ENCODE peak calls at places on chromosomes 13 and 19, in six cellular contexts. Y is right lobe of liver, W is cardiac fibroblast, V is GM06990, H is uterus, N is adrenal gland. M is an unnamed sample.

GRCh38 chr13:21047087-21047486 is 14.3 kb downstream of the LATS2 start:
- DNase-seq in Y (no peak), H (no peak), V (no peak), N (peak), W (no peak), M (no peak)

GRCh38 chr13:32824671-32825070 is 191.6 kb upstream of the KL start:
- DNase-seq in Y (no peak), N (no peak), W (peak), H (no peak), V (no peak), M (no peak)

GRCh38 chr19:55640043-55640576 is 692 bp upstream of the ZNF580 start:
- DNase-seq in V (peak), W (peak), N (peak), H (peak), Y (peak), M (peak)

GRCh38 chr19:10001899-10002298 is 8.4 kb downstream of the COL5A3 start:
- DNase-seq in N (peak), H (no peak), Y (peak), W (peak), V (no peak), M (no peak)

GRCh38 chr19:44344255-44344654 is 12.2 kb downstream of the ZNF112 start:
- DNase-seq in H (no peak), Y (no peak), W (no peak), N (no peak), V (no peak), M (no peak)

GRCh38 chr13:21095311-21095710 is 33.9 kb upstream of the LATS2 start:
- DNase-seq in W (no peak), V (no peak), H (no peak), N (no peak), Y (no peak), M (no peak)

GRCh38 chr19:37594982-37595382 is 306 bp downstream of the ZNF540 start:
- DNase-seq in V (no peak), W (no peak), H (peak), N (peak), Y (peak), M (peak)

GRCh38 chr19:35868823-35869326 is 501 bp downstream of the APLP1 start:
- DNase-seq in N (no peak), V (no peak), Y (no peak), W (no peak), H (no peak), M (no peak)

GRCh38 chr13:42215578-42216421 is 56.2 kb upstream of the AKAP11 start:
- DNase-seq in V (peak), N (peak), H (no peak), Y (no peak), W (peak), M (peak)

GRCh38 chr19:4932711-4933110 is 23.4 kb downstream of the UHRF1 start:
- DNase-seq in H (no peak), W (no peak), Y (no peak), V (no peak), N (no peak), M (no peak)

GRCh38 chr19:32708457-32708856 is 11.1 kb upstream of the TDRD12 start:
- DNase-seq in N (no peak), W (no peak), H (no peak), Y (no peak), V (no peak), M (no peak)

GRCh38 chr13:42864952-42865634 is 83.7 kb downstream of the FAM216B start:
- DNase-seq in W (no peak), Y (no peak), N (no peak), H (no peak), V (no peak), M (no peak)

GRCh38 chr13:74573654-74574053 is 439.4 kb upstream of the KLF12 start:
- DNase-seq in V (no peak), N (peak), H (no peak), W (peak), Y (no peak), M (no peak)

GRCh38 chr19:18418725-18419194 is 438 bp upstream of the SSBP4 start:
- DNase-seq in H (no peak), W (peak), Y (peak), V (peak), N (peak), M (no peak)

GRCh38 chr13:112965103-112965502 is 3.9 kb upstream of the MCF2L start:
- DNase-seq in Y (no peak), H (no peak), W (no peak), V (no peak), N (peak), M (no peak)

GRCh38 chr19:22784051-22784450 is at the start of gene ZNF99:
- DNase-seq in W (no peak), H (peak), V (no peak), N (peak), Y (peak), M (no peak)

GRCh38 chr13:97344250-97345175 is 89.5 kb upstream of the RAP2A start:
- DNase-seq in V (no peak), H (peak), W (peak), N (peak), Y (peak), M (peak)

GRCh38 chr19:21838646-21839045 is 2.7 kb upstream of the ZNF43 start:
- DNase-seq in N (peak), V (no peak), Y (no peak), H (no peak), W (no peak), M (no peak)

GRCh38 chr13:95206116-95206515 is 95.1 kb downstream of the ABCC4 start:
- DNase-seq in V (no peak), N (no peak), W (no peak), H (no peak), Y (no peak), M (no peak)
- TF ChIP-seq CTCF in V (no peak), N (no peak), W (no peak), H (no peak), Y (no peak), M (no peak)

DNA sequence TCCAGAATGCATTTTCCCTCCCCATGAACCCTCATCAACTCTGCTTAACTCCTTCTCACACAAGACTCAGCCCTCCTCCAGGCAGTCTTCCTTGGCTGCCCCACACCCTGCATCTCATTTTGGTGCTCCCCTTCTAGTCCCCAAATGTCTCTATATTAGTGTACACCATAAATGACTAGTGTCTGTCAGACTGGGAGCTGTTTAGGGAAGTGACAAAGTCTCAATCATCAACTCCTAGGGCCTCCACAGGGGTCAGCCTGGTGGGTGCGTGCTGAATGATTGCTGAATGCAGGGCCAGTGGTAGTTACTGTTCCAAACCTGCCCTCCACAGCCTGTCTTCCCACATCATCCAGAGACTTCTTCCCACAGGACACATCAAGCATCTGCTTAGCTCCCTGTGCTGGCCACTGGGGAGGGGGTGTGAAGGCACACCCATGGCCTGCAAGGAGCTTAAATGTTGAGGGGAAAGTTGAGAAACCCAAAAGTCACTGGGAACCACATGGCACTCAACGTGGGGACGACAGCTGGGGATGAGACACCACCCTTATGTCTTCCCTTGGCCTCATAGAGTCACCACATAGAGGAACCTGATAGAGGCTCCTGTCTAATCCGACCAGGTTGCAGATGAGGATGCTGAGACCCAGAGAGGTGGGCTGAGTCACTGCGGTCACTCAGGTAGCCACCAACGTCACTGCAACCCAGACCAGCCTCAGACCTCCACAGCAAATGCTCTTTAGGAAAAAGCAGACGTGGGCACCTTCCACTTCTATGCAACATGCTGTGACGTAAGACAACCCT is 79.3 kb upstream of the TM9SF2 start:
- DNase-seq in Y (no peak), N (no peak), W (no peak), H (no peak), V (peak), M (no peak)
- TF ChIP-seq CTCF in Y (no peak), N (no peak), W (no peak), H (no peak), V (no peak), M (no peak)

GRCh38 chr19:34506026-34506370 is 24.4 kb downstream of the WTIP start:
- DNase-seq in Y (no peak), V (no peak), W (no peak), N (no peak), H (no peak), M (no peak)

GRCh38 chr19:34505321-34506025 is 23.9 kb downstream of the WTIP start:
- DNase-seq in N (no peak), W (no peak), V (no peak), H (no peak), Y (no peak), M (no peak)

GRCh38 chr19:34507414-34508067 is 26.0 kb downstream of the WTIP start:
- DNase-seq in V (no peak), N (no peak), Y (no peak), W (no peak), H (no peak), M (no peak)

GRCh38 chr19:34504809-34505291 is 23.3 kb downstream of the WTIP start:
- DNase-seq in N (no peak), H (no peak), Y (no peak), W (no peak), V (no peak), M (no peak)

GRCh38 chr19:34508540-34508939 is 27.0 kb downstream of the WTIP start:
- DNase-seq in Y (no peak), W (no peak), H (no peak), V (no peak), N (no peak), M (no peak)
- TF ChIP-seq CTCF in Y (no peak), W (no peak), H (no peak), V (no peak), N (no peak), M (no peak)

DNA sequence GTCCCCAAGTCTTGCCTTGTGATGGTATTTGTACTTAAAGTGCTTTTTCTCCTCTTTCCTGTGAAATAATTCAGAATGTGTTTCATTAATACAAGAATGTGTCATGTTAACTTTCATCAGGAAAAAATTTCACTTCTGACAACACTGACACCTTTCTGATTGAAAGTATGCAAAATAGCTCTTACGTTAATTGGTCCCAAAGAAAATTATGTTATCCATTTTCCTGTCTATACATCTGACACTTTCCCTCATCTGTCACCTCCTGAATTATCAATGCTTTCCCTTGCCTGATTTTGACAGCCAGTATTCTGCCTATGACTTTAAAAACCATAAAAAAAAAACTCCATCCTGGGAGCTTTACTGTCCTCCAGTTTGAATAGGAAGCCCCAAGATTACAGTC is 336.5 kb downstream of the ATP8A2 start:
- DNase-seq in V (no peak), H (no peak), Y (no peak), W (no peak), N (no peak), M (no peak)
- TF ChIP-seq CTCF in V (no peak), H (no peak), Y (no peak), W (no peak), N (no peak), M (no peak)

DNA sequence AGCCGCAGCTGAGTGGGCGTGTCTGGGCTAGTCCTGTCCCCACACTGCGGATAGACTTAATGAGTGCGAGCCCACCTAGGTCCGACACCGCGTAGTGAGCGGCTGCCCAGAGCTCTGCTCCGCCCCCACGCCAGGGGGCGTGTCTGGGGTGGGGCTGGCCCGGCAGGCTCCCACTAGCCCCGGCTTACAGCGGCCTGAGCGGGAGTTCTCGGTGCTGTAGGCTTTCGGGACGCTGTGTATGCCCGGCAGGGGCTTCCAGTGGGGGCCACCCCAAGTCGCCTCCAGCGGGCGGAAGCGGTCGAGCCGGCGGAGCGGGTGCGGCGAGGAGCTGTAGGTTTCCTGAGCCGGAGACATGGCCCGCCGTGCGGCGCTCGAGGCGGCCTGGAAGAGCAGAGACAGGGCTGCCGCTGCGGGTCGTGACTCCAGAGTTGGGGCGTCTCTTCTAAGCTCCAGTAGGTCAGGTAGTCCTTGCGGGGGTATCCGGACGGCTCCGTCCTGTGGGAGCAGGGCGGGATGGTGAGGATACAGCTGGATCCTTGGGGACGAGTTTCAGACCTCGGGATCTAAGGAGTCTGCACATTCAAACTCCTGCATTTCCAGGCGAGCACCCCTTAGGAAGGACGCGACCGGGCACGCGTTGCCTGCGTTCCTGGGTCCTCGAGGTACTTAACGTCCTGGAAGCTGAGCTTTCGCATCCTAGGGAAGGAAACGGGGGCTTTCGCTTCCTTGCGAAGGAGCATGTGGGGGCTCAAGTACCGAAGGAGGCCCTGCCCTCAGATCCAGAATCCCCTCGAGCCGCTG is 1.2 kb downstream of the CGB7 start:
- DNase-seq in H (peak), W (peak), Y (peak), N (peak), V (peak), M (peak)
- TF ChIP-seq CTCF in H (no peak), W (peak), Y (peak), N (no peak), V (peak), M (peak)

GRCh38 chr19:2332341-2333026 is 4.0 kb downstream of the SPPL2B start:
- DNase-seq in H (no peak), W (no peak), N (no peak), V (peak), Y (no peak), M (peak)

GRCh38 chr19:2333027-2333806 is 4.7 kb downstream of the SPPL2B start:
- DNase-seq in N (no peak), W (no peak), Y (no peak), H (no peak), V (no peak), M (no peak)

GRCh38 chr19:2334426-2334825 is 5.9 kb downstream of the SPPL2B start:
- DNase-seq in N (no peak), Y (no peak), W (no peak), V (no peak), H (no peak), M (no peak)

GRCh38 chr19:2334986-2335846 is 6.7 kb downstream of the SPPL2B start:
- DNase-seq in H (no peak), V (no peak), N (no peak), Y (no peak), W (no peak), M (no peak)

GRCh38 chr19:2333807-2334211 is 5.3 kb downstream of the SPPL2B start:
- DNase-seq in V (no peak), H (no peak), N (no peak), Y (no peak), W (no peak), M (no peak)
- TF ChIP-seq CTCF in V (no peak), H (no peak), N (no peak), Y (no peak), W (no peak), M (peak)

DNA sequence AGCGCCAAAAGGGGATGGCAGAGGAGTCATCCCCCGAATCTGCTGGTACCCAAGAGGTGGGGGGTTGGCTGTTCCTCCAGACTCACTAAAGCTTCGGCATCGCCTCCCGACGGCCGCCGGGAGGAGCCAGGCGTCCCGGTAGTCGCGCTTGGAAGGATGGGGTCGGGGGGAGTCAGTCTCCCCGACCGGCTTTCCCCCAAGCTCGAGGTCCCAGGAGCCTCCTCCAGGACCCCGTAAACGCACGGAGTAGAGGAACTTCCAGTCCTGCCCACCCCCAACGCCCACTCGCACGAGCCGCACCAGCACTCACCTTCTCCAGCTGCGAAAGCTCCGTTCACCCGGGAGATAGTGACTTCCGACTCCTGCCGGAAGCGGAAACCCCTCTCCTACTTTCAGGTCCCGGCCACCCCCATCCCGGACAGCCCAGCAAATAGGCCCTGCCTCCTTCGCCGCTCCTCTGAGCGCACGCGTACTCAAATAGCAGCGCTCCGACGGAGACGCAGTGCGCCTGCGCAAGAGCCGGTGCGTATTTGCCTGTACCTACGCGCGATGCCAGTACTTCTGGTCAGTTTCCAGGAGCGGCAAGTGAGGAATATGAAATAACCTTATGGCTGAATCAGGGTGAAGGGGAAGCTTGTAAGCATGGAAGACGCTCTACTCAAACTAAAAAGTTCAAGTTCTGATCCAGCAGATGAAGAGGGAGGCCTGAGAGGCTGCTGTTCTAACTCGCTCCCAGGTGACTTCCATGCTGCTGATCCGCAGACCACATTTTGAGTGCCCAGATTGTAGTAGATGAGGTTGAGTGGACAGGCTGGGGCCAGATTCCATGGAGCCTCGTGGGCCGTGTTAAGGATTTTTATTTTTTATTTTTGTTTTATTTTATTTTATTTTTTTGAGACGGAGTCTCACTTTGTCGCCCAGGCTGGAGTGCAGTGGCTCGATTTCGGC is at the start of gene ELOF1:
- DNase-seq in W (peak), V (peak), Y (peak), N (peak), H (peak), M (peak)
- TF ChIP-seq CTCF in W (peak), V (peak), Y (no peak), N (peak), H (peak), M (peak)

GRCh38 chr19:13483215-13483614 is 23.1 kb downstream of the CACNA1A start:
- DNase-seq in W (no peak), V (no peak), Y (no peak), N (no peak), H (no peak), M (no peak)
- TF ChIP-seq CTCF in W (no peak), V (no peak), Y (no peak), N (no peak), H (no peak), M (no peak)

M was measured in GM13977.